ENCODE peak calls at places on chromosomes 3 and 15, in eight cellular contexts. E is fibroblast of lung, P is IMR-90, J is body of pancreas, X is lung, F is GM12878, V is tibial nerve, M is AG10803. H is an unnamed sample.

GRCh38 chr15:25173241-25174028 is 218.6 kb downstream of the SNRPN start:
- DNase-seq in E (no peak), P (no peak), J (no peak), X (peak), F (no peak), V (no peak), M (no peak), H (no peak)

GRCh38 chr3:187963677-187964385 is 190.1 kb upstream of the LPP start:
- DNase-seq in E (no peak), P (no peak), J (no peak), X (no peak), F (no peak), V (no peak), M (peak), H (no peak)

GRCh38 chr15:40197434-40197833 is 36.6 kb downstream of the BUB1B start:
- DNase-seq in E (no peak), P (no peak), J (no peak), X (no peak), F (no peak), V (no peak), M (no peak), H (no peak)

GRCh38 chr3:159186581-159186980 is 384.7 kb downstream of the MFSD1 start:
- DNase-seq in E (no peak), P (no peak), J (no peak), X (no peak), F (peak), V (no peak), M (no peak), H (no peak)

GRCh38 chr15:32994810-32995424 is 199.6 kb downstream of the FMN1 start:
- DNase-seq in E (peak), P (peak), J (no peak), X (no peak), F (no peak), V (no peak), M (peak), H (no peak)

GRCh38 chr15:62060116-62060895 is at the start of gene VPS13C:
- DNase-seq in E (peak), P (peak), J (peak), X (peak), F (peak), V (peak), M (peak), H (peak)

GRCh38 chr3:57949779-57950618 is 58.2 kb upstream of the FLNB start:
- DNase-seq in E (peak), P (no peak), J (peak), X (no peak), F (no peak), V (no peak), M (peak), H (no peak)

GRCh38 chr3:140050977-140051957 is 116.3 kb downstream of the CLSTN2 start:
- DNase-seq in E (no peak), P (no peak), J (peak), X (no peak), F (no peak), V (no peak), M (no peak), H (no peak)

GRCh38 chr3:161423911-161424522 is 52.7 kb upstream of the SPTSSB start:
- DNase-seq in E (peak), P (peak), J (no peak), X (no peak), F (no peak), V (no peak), M (peak), H (peak)

GRCh38 chr3:139534444-139534812 is 5.1 kb downstream of the RBP1 start:
- DNase-seq in E (peak), P (peak), J (peak), X (no peak), F (no peak), V (no peak), M (peak), H (no peak)

GRCh38 chr3:125145751-125146475 is 66.6 kb downstream of the SLC12A8 start:
- DNase-seq in E (no peak), P (no peak), J (peak), X (no peak), F (no peak), V (no peak), M (no peak), H (no peak)

GRCh38 chr3:125147491-125147820 is 65.1 kb downstream of the SLC12A8 start:
- DNase-seq in E (no peak), P (peak), J (no peak), X (no peak), F (no peak), V (no peak), M (no peak), H (no peak)

GRCh38 chr3:125148016-125148812 is 64.3 kb downstream of the SLC12A8 start:
- DNase-seq in E (no peak), P (no peak), J (no peak), X (no peak), F (no peak), V (no peak), M (no peak), H (no peak)

GRCh38 chr3:125148836-125149235 is 63.7 kb downstream of the SLC12A8 start:
- DNase-seq in E (peak), P (peak), J (no peak), X (peak), F (no peak), V (no peak), M (peak), H (no peak)

GRCh38 chr3:125146601-125147490 is 65.7 kb downstream of the SLC12A8 start:
- DNase-seq in E (no peak), P (no peak), J (peak), X (no peak), F (no peak), V (no peak), M (no peak), H (no peak)
- TF ChIP-seq CTCF in E (no peak), P (no peak), J (no peak), X (no peak), F (no peak), V (no peak), M (no peak), H (no peak)

GRCh38 chr3:53269888-53270880 is 14.4 kb upstream of the TKT start:
- DNase-seq in E (peak), P (peak), J (peak), X (peak), F (peak), V (peak), M (peak), H (no peak)
- TF ChIP-seq CTCF in E (no peak), P (peak), J (peak), X (no peak), F (no peak), V (no peak), M (no peak), H (no peak)

GRCh38 chr15:99961011-99961441 is 227.8 kb upstream of the LYSMD4 start:
- DNase-seq in E (no peak), P (no peak), J (peak), X (no peak), F (no peak), V (no peak), M (no peak), H (no peak)
- TF ChIP-seq CTCF in E (no peak), P (peak), J (peak), X (no peak), F (no peak), V (no peak), M (peak), H (no peak)

GRCh38 chr3:156816794-156817741 is 9.1 kb upstream of the LEKR1 start:
- DNase-seq in E (peak), P (peak), J (peak), X (peak), F (peak), V (peak), M (peak), H (no peak)
- TF ChIP-seq CTCF in E (peak), P (peak), J (no peak), X (no peak), F (peak), V (no peak), M (peak), H (peak)

GRCh38 chr3:150843241-150843640 is 62.0 kb downstream of the MINDY4B start:
- DNase-seq in E (no peak), P (no peak), J (no peak), X (no peak), F (no peak), V (no peak), M (no peak), H (no peak)

GRCh38 chr3:150844484-150844883 is 60.8 kb downstream of the MINDY4B start:
- DNase-seq in E (no peak), P (no peak), J (no peak), X (no peak), F (no peak), V (no peak), M (no peak), H (no peak)

DNA sequence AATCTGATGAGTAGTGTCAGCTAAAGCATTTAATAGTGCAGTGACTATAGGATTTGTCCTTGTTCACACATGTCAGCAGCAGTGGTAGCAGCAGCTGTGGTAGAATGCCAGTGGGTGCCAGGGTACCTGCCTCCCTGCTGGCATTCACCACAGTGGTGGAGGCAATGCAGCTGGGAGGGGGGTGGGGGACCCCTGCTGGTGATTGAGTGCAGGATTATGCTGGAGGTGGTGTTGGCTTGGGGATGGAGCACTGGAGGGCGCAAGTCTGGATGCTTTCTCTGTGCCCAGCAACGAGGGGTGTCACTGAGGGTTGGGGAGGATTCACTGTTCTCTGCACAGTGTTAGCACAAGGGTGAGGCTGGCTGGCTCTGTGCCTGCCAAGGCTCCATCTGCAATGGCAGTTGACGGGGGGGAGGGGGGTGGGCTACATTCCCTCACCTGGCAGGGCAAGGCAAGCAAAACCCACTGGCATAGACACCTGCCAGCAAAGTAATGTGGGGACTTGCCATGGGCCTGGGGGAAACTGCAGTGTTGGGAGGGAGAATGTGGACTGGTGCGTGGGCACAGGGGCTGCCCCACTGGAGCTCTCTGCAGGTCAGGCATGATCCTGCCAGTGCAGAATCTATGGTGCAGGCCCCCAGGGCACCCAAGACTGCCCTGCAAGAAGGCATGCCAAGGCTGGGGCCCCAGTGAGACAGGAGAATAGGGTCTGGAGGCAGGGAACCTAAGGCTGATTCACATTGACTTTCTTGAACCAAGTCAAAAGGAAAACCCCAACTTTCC is 64.3 kb downstream of the MINDY4B start:
- DNase-seq in E (no peak), P (no peak), J (no peak), X (no peak), F (no peak), V (no peak), M (no peak), H (no peak)
- TF ChIP-seq CTCF in E (no peak), P (no peak), J (no peak), X (no peak), F (peak), V (no peak), M (no peak), H (peak)